ENCODE peak calls at places on chromosome 3, in six cellular contexts. J, X, Z, K, P and I are unnamed samples.

GRCh38 chr3:52710512-52710911 is 4.6 kb downstream of the SPCS1 start:
- DNase-seq in P (no peak), X (no peak), J (no peak), K (no peak), Z (no peak), I (peak)

GRCh38 chr3:170563712-170564423 is 22.0 kb downstream of the SLC7A14 start:
- DNase-seq in Z (no peak), J (no peak), K (no peak), P (no peak), X (no peak), I (peak)

GRCh38 chr3:101829878-101830277 is 19.4 kb upstream of the NFKBIZ start:
- DNase-seq in J (no peak), Z (no peak), K (no peak), P (no peak), X (no peak), I (no peak)

GRCh38 chr3:87270908-87271727 is 5.3 kb downstream of the POU1F1 start:
- DNase-seq in X (no peak), K (no peak), Z (no peak), J (no peak), P (no peak), I (no peak)

GRCh38 chr3:139738697-139739096 is 60.9 kb upstream of the NMNAT3 start:
- DNase-seq in J (no peak), P (no peak), X (no peak), K (no peak), Z (no peak), I (no peak)

GRCh38 chr3:22734207-22734606 is 468.9 kb upstream of the UBE2E2 start:
- DNase-seq in Z (no peak), K (no peak), P (no peak), X (no peak), J (no peak), I (no peak)

GRCh38 chr3:68876112-68876713 is 56.1 kb downstream of the TAFA4 start:
- DNase-seq in P (peak), K (no peak), Z (peak), X (no peak), J (peak), I (no peak)

GRCh38 chr3:39592306-39592705 is 124.8 kb downstream of the MOBP start:
- DNase-seq in X (no peak), K (no peak), Z (no peak), P (no peak), J (no peak), I (no peak)

GRCh38 chr3:122572940-122573412 is 4.5 kb upstream of the PARP15 start:
- DNase-seq in K (peak), X (no peak), J (no peak), P (peak), Z (peak), I (peak)

GRCh38 chr3:54951405-54951804 is 23.5 kb upstream of the LRTM1 start:
- DNase-seq in J (peak), P (peak), K (peak), X (peak), Z (peak), I (no peak)

GRCh38 chr3:50612973-50613851 is 1.6 kb upstream of the CISH start:
- DNase-seq in P (no peak), K (no peak), X (no peak), Z (no peak), J (no peak), I (no peak)

GRCh38 chr3:74614133-74614967 is at the start of gene CNTN3:
- DNase-seq in J (no peak), K (peak), Z (no peak), X (peak), P (no peak), I (no peak)

GRCh38 chr3:64355473-64355872 is 130.2 kb upstream of the PRICKLE2 start:
- DNase-seq in J (no peak), P (no peak), K (no peak), X (no peak), Z (peak), I (no peak)

GRCh38 chr3:18190646-18191045 is 234.5 kb downstream of the SATB1 start:
- DNase-seq in Z (no peak), X (no peak), K (no peak), J (no peak), P (no peak), I (no peak)

GRCh38 chr3:64140651-64141050 is 84.6 kb downstream of the PRICKLE2 start:
- DNase-seq in K (no peak), Z (no peak), J (no peak), X (no peak), P (no peak), I (no peak)

GRCh38 chr3:62597481-62597880 is 224.1 kb upstream of the FEZF2 start:
- DNase-seq in P (no peak), J (no peak), K (no peak), Z (no peak), X (no peak), I (no peak)

GRCh38 chr3:124972457-124972856 is 37.9 kb upstream of the MUC13 start:
- DNase-seq in K (no peak), X (no peak), P (no peak), J (no peak), Z (peak), I (no peak)

GRCh38 chr3:66789584-66790237 is 208.4 kb upstream of the KBTBD8 start:
- DNase-seq in J (no peak), P (no peak), Z (no peak), X (no peak), K (no peak), I (no peak)

GRCh38 chr3:115913069-115913686 is 289.9 kb downstream of the GAP43 start:
- DNase-seq in P (no peak), X (no peak), J (no peak), Z (no peak), K (no peak), I (no peak)

GRCh38 chr3:101036213-101036618 is 43.0 kb upstream of the ABI3BP start:
- DNase-seq in P (no peak), K (no peak), X (no peak), Z (no peak), J (peak), I (no peak)

GRCh38 chr3:74988095-74988494 is 373.6 kb upstream of the CNTN3 start:
- DNase-seq in X (no peak), K (no peak), P (no peak), Z (no peak), J (no peak), I (no peak)

GRCh38 chr3:115784739-115785571 is 161.6 kb downstream of the GAP43 start:
- DNase-seq in J (no peak), X (no peak), P (no peak), K (no peak), Z (no peak), I (no peak)

GRCh38 chr3:165883866-165884478 is 46.7 kb upstream of the BCHE start:
- DNase-seq in K (no peak), X (no peak), J (no peak), P (no peak), Z (no peak), I (no peak)

GRCh38 chr3:194134231-194134756 is 1.7 kb upstream of the HES1 start:
- DNase-seq in P (peak), J (peak), Z (peak), X (peak), K (peak), I (peak)

GRCh38 chr3:32082727-32083126 is 23.7 kb upstream of the GPD1L start:
- DNase-seq in P (no peak), X (no peak), Z (no peak), K (no peak), J (no peak), I (no peak)

GRCh38 chr3:42546691-42547213 is 35.0 kb downstream of the SEC22C start:
- DNase-seq in Z (peak), K (no peak), X (no peak), J (no peak), P (no peak), I (no peak)

GRCh38 chr3:173066044-173066679 is 74.9 kb downstream of the SPATA16 start:
- DNase-seq in K (no peak), P (no peak), X (no peak), J (no peak), Z (no peak), I (no peak)

GRCh38 chr3:64008487-64008886 is 14.8 kb downstream of the PSMD6 start:
- DNase-seq in P (no peak), Z (no peak), K (no peak), X (no peak), J (no peak), I (no peak)

GRCh38 chr3:42502429-42503250 is at the start of gene VIPR1:
- DNase-seq in P (peak), K (peak), Z (peak), X (peak), J (no peak), I (peak)

GRCh38 chr3:45986303-45986982 is 9.2 kb downstream of the FYCO1 start:
- DNase-seq in K (no peak), X (peak), Z (no peak), J (no peak), P (no peak), I (no peak)

GRCh38 chr3:159798951-159799350 is 189.7 kb upstream of the IL12A start:
- DNase-seq in X (no peak), P (no peak), Z (no peak), J (no peak), K (no peak), I (no peak)

GRCh38 chr3:125480656-125481374 is 39.2 kb downstream of the SNX4 start:
- DNase-seq in J (no peak), X (no peak), Z (no peak), P (no peak), K (no peak), I (no peak)

DNA sequence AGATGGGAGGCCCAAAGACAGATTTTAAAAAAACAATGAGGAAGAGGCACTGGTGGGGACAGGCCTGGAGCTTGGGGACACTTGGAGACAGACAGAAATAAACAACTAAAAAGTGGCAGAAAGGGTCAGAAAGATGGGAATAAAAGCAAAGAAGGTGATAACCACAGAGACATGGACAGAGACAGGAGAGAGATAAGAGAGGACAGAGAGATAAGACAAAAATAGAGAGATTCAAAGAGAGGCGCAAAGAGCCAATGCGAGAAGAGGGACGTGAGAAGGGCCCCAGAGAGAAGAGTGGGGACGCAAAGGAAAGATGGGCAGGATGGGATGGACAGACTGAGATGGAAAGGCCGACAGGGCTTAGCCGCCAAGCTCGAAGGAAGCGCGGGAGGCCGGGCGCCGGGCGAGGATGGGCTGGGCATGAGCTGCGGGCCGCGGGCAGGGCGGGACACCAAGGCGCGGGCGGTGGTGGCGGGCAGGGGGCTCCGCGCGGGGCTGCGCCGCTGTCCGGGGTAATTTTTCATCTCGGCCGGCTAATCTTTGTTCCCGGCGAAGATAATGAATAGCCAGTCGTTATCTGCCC is 3.1 kb upstream of the GATA2 start:
- DNase-seq in K (no peak), Z (peak), X (no peak), P (no peak), J (no peak), I (no peak)
- TF ChIP-seq CTCF in K (no peak), Z (no peak), X (no peak), P (no peak), J (no peak), I (no peak)

GRCh38 chr3:72271215-72271614 is 486.3 kb upstream of the PROK2 start:
- DNase-seq in K (no peak), P (no peak), J (peak), Z (no peak), X (no peak), I (no peak)

GRCh38 chr3:72270730-72271129 is 485.8 kb upstream of the PROK2 start:
- DNase-seq in Z (no peak), P (no peak), J (no peak), K (no peak), X (no peak), I (no peak)

GRCh38 chr3:72272356-72272755 is 487.4 kb upstream of the PROK2 start:
- DNase-seq in J (no peak), Z (no peak), X (no peak), P (no peak), K (no peak), I (no peak)

GRCh38 chr3:72271923-72272322 is 487.0 kb upstream of the PROK2 start:
- DNase-seq in J (no peak), Z (no peak), P (no peak), K (no peak), X (no peak), I (no peak)

DNA sequence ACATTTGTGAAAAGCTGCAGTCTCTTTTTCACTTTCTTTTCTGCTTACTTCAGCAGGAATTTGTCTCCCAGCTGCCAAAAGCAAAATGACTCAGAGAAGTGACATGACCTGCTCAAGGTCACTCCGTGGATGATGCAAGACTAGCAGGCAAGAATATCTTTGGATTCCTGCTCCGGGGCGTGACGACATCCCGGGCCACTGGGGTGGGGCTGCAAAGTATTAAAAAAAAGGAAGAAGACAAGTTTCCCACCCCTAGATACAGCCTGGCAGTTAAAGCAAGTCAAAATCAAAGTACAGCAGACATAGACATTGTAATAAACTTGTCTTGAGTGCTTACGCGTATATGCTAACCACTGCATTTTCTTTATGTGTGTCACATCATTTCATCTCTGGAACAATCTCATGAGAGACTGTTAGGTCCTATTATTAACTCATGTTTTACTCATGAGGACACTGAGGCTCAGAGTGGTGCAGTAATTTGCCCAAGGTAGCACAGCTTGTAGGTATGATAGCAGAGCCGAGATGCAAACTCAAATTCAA is 485.2 kb upstream of the PROK2 start:
- DNase-seq in K (peak), P (no peak), Z (peak), J (peak), X (peak), I (peak)
- H3K4me3 ChIP-seq in K (no peak), P (no peak), Z (no peak), J (no peak), X (no peak), I (no peak)

GRCh38 chr3:113211370-113212154 is at the start of gene BOC:
- DNase-seq in J (no peak), P (no peak), X (peak), K (peak), Z (no peak), I (no peak)
- TF ChIP-seq CTCF in J (no peak), P (no peak), X (no peak), K (no peak), Z (no peak), I (no peak)

DNA sequence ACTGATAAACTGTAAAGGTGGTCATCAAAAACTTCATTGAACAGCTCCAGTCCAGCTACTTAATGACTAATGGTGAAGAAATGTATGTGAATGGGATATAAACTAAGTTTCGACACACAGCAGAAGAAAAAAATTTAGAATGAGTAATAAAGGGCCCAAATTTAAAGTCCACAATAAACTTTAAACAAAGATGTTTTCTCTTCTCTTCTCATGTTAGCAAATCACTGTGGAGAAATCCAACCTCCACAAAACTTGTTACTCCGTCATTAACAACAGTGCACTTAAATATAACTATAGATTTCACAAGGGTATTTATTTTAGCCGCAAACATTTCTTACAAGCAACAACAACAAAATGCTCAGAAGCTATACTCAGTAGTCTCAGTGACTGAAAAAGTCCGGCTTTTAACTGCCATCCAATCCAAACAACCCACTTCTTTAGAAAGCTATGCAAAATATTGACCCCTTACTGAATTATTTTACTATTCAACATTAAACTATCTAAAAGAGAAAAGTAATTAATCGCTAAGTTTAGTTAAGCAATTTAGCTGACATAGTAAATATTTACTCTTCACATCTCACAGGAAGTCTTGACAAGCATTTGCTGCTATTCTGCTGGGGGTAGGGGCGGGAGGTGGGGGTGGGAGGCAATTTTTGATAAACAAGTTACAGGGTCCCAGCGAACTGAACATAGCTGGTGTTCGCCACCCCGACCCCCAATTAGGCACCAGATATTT is 2.5 kb downstream of the IGF2BP2 start:
- DNase-seq in J (no peak), K (no peak), X (no peak), P (no peak), Z (no peak), I (no peak)
- H3K4me3 ChIP-seq in J (peak), K (peak), X (peak), P (no peak), Z (no peak), I (no peak)

GRCh38 chr3:143895805-143896204 is 47.5 kb upstream of the SLC9A9 start:
- DNase-seq in J (no peak), X (no peak), K (no peak), P (peak), Z (no peak), I (peak)
- TF ChIP-seq CTCF in J (no peak), X (no peak), K (peak), P (peak), Z (no peak), I (peak)

GRCh38 chr3:190012784-190013183 is 107.9 kb downstream of the P3H2 start:
- DNase-seq in X (no peak), K (no peak), Z (no peak), J (no peak), P (no peak), I (no peak)
- H3K4me3 ChIP-seq in X (no peak), K (no peak), Z (no peak), J (no peak), P (no peak), I (no peak)

GRCh38 chr3:25444273-25444672 is 16.2 kb downstream of the RARB start:
- DNase-seq in Z (no peak), P (no peak), X (no peak), J (no peak), K (no peak), I (no peak)

GRCh38 chr3:25437953-25438352 is 9.9 kb downstream of the RARB start:
- DNase-seq in P (no peak), J (no peak), X (no peak), Z (no peak), K (no peak), I (no peak)

GRCh38 chr3:25438791-25439555 is 10.9 kb downstream of the RARB start:
- DNase-seq in P (no peak), X (no peak), Z (no peak), J (no peak), K (no peak), I (no peak)

GRCh38 chr3:25442486-25442885 is 14.4 kb downstream of the RARB start:
- DNase-seq in K (no peak), J (no peak), Z (no peak), X (no peak), P (no peak), I (no peak)

DNA sequence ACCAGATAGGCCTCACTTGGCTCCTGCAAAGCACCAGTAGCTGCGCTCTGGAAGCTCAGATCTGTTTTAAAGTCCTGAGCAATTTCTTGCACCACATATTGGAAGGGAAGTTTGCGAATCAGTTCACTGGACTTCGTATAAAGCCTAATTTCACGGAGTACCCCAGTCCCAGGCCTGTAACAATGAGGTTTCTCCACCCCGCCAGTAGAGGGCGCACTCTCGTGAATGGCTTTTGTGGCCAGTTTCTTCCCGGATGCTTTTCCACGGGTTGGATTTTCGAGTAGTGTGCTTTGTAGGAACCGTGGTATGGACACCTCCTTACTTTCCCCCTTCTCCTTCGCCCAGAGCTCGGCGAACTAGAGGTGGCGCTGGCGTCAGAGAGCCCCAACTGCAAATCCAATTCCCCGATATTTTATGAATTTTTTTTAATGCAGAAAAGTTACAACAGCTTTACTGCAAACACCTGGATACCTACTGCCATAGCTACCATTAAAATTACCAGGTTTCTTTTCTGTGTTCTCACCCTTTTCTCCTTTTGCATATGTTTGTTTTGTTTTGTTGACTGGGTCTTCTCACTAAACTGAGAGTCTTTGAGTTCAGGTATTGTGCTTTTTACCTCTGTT is 13.3 kb downstream of the RARB start:
- DNase-seq in K (no peak), X (no peak), Z (peak), J (no peak), P (peak), I (no peak)
- TF ChIP-seq CTCF in K (peak), X (peak), Z (no peak), J (no peak), P (peak), I (peak)

GRCh38 chr3:158106773-158107461 is 697 bp upstream of the SHOX2 start:
- DNase-seq in X (no peak), K (no peak), P (peak), J (peak), Z (no peak), I (peak)
- H3K4me3 ChIP-seq in X (no peak), K (peak), P (peak), J (peak), Z (no peak), I (peak)

GRCh38 chr3:178103140-178103539 is 433.1 kb upstream of the KCNMB2 start:
- DNase-seq in Z (no peak), X (no peak), P (no peak), J (no peak), K (no peak), I (no peak)
- TF ChIP-seq CTCF in Z (no peak), X (no peak), P (no peak), J (no peak), K (no peak), I (no peak)